ENCODE peak calls at places on chromosomes 16 and 17, in ten cellular contexts. One of them, this sample, is unnamed.

GRCh38 chr17:74274703-74275340 is 788 bp downstream of the DNAI2 start:
- DNase-seq in posterior cingulate gyrus: no peak
- DNase-seq in OCI-M1: no peak
- DNase-seq in small intestine: peak; percentile 40
- DNase-seq in Caki2: no peak
- DNase-seq in NCI-H1105: peak; percentile 1
- DNase-seq in HL-60: peak; percentile 33
- DNase-seq in head of caudate nucleus: no peak
- DNase-seq in posterior vena cava: no peak
- DNase-seq in left ventricle myocardium inferior: no peak
- DNase-seq in this sample: no peak

GRCh38 chr16:85172465-85173071 is 60.3 kb upstream of the CIBAR2 start:
- DNase-seq in posterior cingulate gyrus: peak; percentile 89
- DNase-seq in OCI-M1: peak; percentile 72
- DNase-seq in small intestine: peak; percentile 53
- DNase-seq in Caki2: no peak
- DNase-seq in NCI-H1105: no peak
- DNase-seq in HL-60: no peak
- DNase-seq in head of caudate nucleus: peak; percentile 29
- DNase-seq in posterior vena cava: peak; percentile 76
- DNase-seq in left ventricle myocardium inferior: no peak
- DNase-seq in this sample: peak; percentile 68

GRCh38 chr17:77644981-77645380 is 313.5 kb upstream of the TNRC6C start:
- DNase-seq in posterior cingulate gyrus: no peak
- DNase-seq in OCI-M1: no peak
- DNase-seq in small intestine: peak; percentile 8
- DNase-seq in Caki2: no peak
- DNase-seq in NCI-H1105: no peak
- DNase-seq in HL-60: no peak
- DNase-seq in head of caudate nucleus: peak; percentile 30
- DNase-seq in posterior vena cava: peak; percentile 48
- DNase-seq in left ventricle myocardium inferior: no peak
- DNase-seq in this sample: no peak

GRCh38 chr16:17447273-17447672 is 23.5 kb downstream of the XYLT1 start:
- DNase-seq in posterior cingulate gyrus: no peak
- DNase-seq in OCI-M1: no peak
- DNase-seq in small intestine: no peak
- DNase-seq in Caki2: no peak
- DNase-seq in NCI-H1105: no peak
- DNase-seq in HL-60: no peak
- DNase-seq in head of caudate nucleus: no peak
- DNase-seq in posterior vena cava: no peak
- DNase-seq in left ventricle myocardium inferior: no peak
- DNase-seq in this sample: no peak

GRCh38 chr17:41810659-41811548 is 845 bp downstream of the P3H4 start:
- DNase-seq in posterior cingulate gyrus: no peak
- DNase-seq in OCI-M1: no peak
- DNase-seq in small intestine: no peak
- DNase-seq in Caki2: peak; percentile 38
- DNase-seq in NCI-H1105: peak; percentile 52
- DNase-seq in HL-60: no peak
- DNase-seq in head of caudate nucleus: no peak
- DNase-seq in posterior vena cava: no peak
- DNase-seq in left ventricle myocardium inferior: no peak
- DNase-seq in this sample: peak; percentile 62

GRCh38 chr17:16997514-16998429 is 25.9 kb upstream of the TNFRSF13B start:
- DNase-seq in posterior cingulate gyrus: no peak
- DNase-seq in OCI-M1: no peak
- DNase-seq in small intestine: no peak
- DNase-seq in Caki2: no peak
- DNase-seq in NCI-H1105: no peak
- DNase-seq in HL-60: peak; percentile 63
- DNase-seq in head of caudate nucleus: no peak
- DNase-seq in posterior vena cava: peak; percentile 80
- DNase-seq in left ventricle myocardium inferior: no peak
- DNase-seq in this sample: peak; percentile 69

GRCh38 chr16:84247844-84248243 is 8.0 kb upstream of the KCNG4 start:
- DNase-seq in posterior cingulate gyrus: no peak
- DNase-seq in OCI-M1: no peak
- DNase-seq in small intestine: no peak
- DNase-seq in Caki2: peak; percentile 69
- DNase-seq in NCI-H1105: no peak
- DNase-seq in HL-60: no peak
- DNase-seq in head of caudate nucleus: no peak
- DNase-seq in posterior vena cava: no peak
- DNase-seq in left ventricle myocardium inferior: no peak
- DNase-seq in this sample: no peak

GRCh38 chr16:85648070-85648714 is 35.1 kb downstream of the GSE1 start:
- DNase-seq in posterior cingulate gyrus: no peak
- DNase-seq in OCI-M1: no peak
- DNase-seq in small intestine: no peak
- DNase-seq in Caki2: no peak
- DNase-seq in NCI-H1105: no peak
- DNase-seq in HL-60: no peak
- DNase-seq in head of caudate nucleus: no peak
- DNase-seq in posterior vena cava: no peak
- DNase-seq in left ventricle myocardium inferior: no peak
- DNase-seq in this sample: no peak

GRCh38 chr17:42285346-42286050 is 2.8 kb upstream of the STAT5A start:
- DNase-seq in posterior cingulate gyrus: no peak
- DNase-seq in OCI-M1: no peak
- DNase-seq in small intestine: peak; percentile 22
- DNase-seq in Caki2: no peak
- DNase-seq in NCI-H1105: no peak
- DNase-seq in HL-60: no peak
- DNase-seq in head of caudate nucleus: no peak
- DNase-seq in posterior vena cava: peak; percentile 35
- DNase-seq in left ventricle myocardium inferior: no peak
- DNase-seq in this sample: no peak

GRCh38 chr17:39867891-39868553 is at the start of gene ZPBP2:
- DNase-seq in posterior cingulate gyrus: no peak
- DNase-seq in OCI-M1: no peak
- DNase-seq in small intestine: peak; percentile 46
- DNase-seq in Caki2: no peak
- DNase-seq in NCI-H1105: no peak
- DNase-seq in HL-60: no peak
- DNase-seq in head of caudate nucleus: no peak
- DNase-seq in posterior vena cava: no peak
- DNase-seq in left ventricle myocardium inferior: no peak
- DNase-seq in this sample: no peak

GRCh38 chr17:45147102-45147580 is 1.1 kb upstream of the HEXIM1 start:
- DNase-seq in posterior cingulate gyrus: peak; percentile 83
- DNase-seq in OCI-M1: peak; percentile 95
- DNase-seq in small intestine: peak; percentile 60
- DNase-seq in Caki2: peak; percentile 85
- DNase-seq in NCI-H1105: peak; percentile 76
- DNase-seq in HL-60: no peak
- DNase-seq in head of caudate nucleus: peak; percentile 40
- DNase-seq in posterior vena cava: no peak
- DNase-seq in left ventricle myocardium inferior: no peak
- DNase-seq in this sample: no peak

GRCh38 chr17:29349409-29349808 is 40.8 kb upstream of the TAOK1 start:
- DNase-seq in posterior cingulate gyrus: no peak
- DNase-seq in OCI-M1: no peak
- DNase-seq in small intestine: no peak
- DNase-seq in Caki2: no peak
- DNase-seq in NCI-H1105: no peak
- DNase-seq in HL-60: no peak
- DNase-seq in head of caudate nucleus: no peak
- DNase-seq in posterior vena cava: no peak
- DNase-seq in left ventricle myocardium inferior: no peak
- DNase-seq in this sample: no peak

GRCh38 chr17:82828875-82829487 is 10.8 kb downstream of the ZNF750 start:
- DNase-seq in posterior cingulate gyrus: peak; percentile 26
- DNase-seq in OCI-M1: no peak
- DNase-seq in small intestine: no peak
- DNase-seq in Caki2: no peak
- DNase-seq in NCI-H1105: no peak
- DNase-seq in HL-60: no peak
- DNase-seq in head of caudate nucleus: no peak
- DNase-seq in posterior vena cava: peak; percentile 67
- DNase-seq in left ventricle myocardium inferior: no peak
- DNase-seq in this sample: no peak

GRCh38 chr17:78878871-78879270 is 24.1 kb downstream of the CEP295NL start:
- DNase-seq in posterior cingulate gyrus: no peak
- DNase-seq in OCI-M1: no peak
- DNase-seq in small intestine: no peak
- DNase-seq in Caki2: no peak
- DNase-seq in NCI-H1105: no peak
- DNase-seq in HL-60: no peak
- DNase-seq in head of caudate nucleus: no peak
- DNase-seq in posterior vena cava: no peak
- DNase-seq in left ventricle myocardium inferior: no peak
- DNase-seq in this sample: no peak

This sample was measured in pancreas.